ENCODE peak calls at places on chromosomes 11 and 22, in six cellular contexts. One of them, this sample, is unnamed.

GRCh38 chr11:5151713-5152153 is 2.8 kb downstream of the OR52A1 start:
- DNase-seq in HuH-7.5: no peak
- DNase-seq in heart right ventricle: no peak
- DNase-seq in HCEC 1CT: no peak
- DNase-seq in smooth muscle cell of the brain vasculature: no peak
- DNase-seq in activated CD4-positive, alpha-beta T cell treated with anti-CD3 and anti-CD28 coated beads, Interleukin-2, amount 50 U/mL, for 1 hour: no peak
- DNase-seq in this sample: no peak

GRCh38 chr11:111719379-111719778 is 46.8 kb downstream of the PPP2R1B start:
- DNase-seq in HuH-7.5: no peak
- DNase-seq in HCEC 1CT: peak
- DNase-seq in heart right ventricle: no peak
- DNase-seq in activated CD4-positive, alpha-beta T cell treated with anti-CD3 and anti-CD28 coated beads, Interleukin-2, amount 50 U/mL, for 1 hour: no peak
- DNase-seq in smooth muscle cell of the brain vasculature: no peak
- DNase-seq in this sample: no peak

GRCh38 chr11:89736566-89736965 is 26.5 kb downstream of the TRIM77 start:
- DNase-seq in smooth muscle cell of the brain vasculature: no peak
- DNase-seq in HuH-7.5: no peak
- DNase-seq in HCEC 1CT: no peak
- DNase-seq in heart right ventricle: no peak
- DNase-seq in activated CD4-positive, alpha-beta T cell treated with anti-CD3 and anti-CD28 coated beads, Interleukin-2, amount 50 U/mL, for 1 hour: no peak
- DNase-seq in this sample: no peak

GRCh38 chr22:45077826-45078334 is 68.1 kb upstream of the PHF21B start:
- DNase-seq in heart right ventricle: no peak
- DNase-seq in HCEC 1CT: no peak
- DNase-seq in activated CD4-positive, alpha-beta T cell treated with anti-CD3 and anti-CD28 coated beads, Interleukin-2, amount 50 U/mL, for 1 hour: no peak
- DNase-seq in smooth muscle cell of the brain vasculature: no peak
- DNase-seq in HuH-7.5: no peak
- DNase-seq in this sample: no peak

GRCh38 chr11:107496011-107496410 is 38.4 kb upstream of the CWF19L2 start:
- DNase-seq in activated CD4-positive, alpha-beta T cell treated with anti-CD3 and anti-CD28 coated beads, Interleukin-2, amount 50 U/mL, for 1 hour: no peak
- DNase-seq in HuH-7.5: no peak
- DNase-seq in smooth muscle cell of the brain vasculature: no peak
- DNase-seq in HCEC 1CT: peak
- DNase-seq in heart right ventricle: no peak
- DNase-seq in this sample: no peak

GRCh38 chr11:35507688-35508087 is 17.7 kb downstream of the PAMR1 start:
- DNase-seq in heart right ventricle: no peak
- DNase-seq in activated CD4-positive, alpha-beta T cell treated with anti-CD3 and anti-CD28 coated beads, Interleukin-2, amount 50 U/mL, for 1 hour: no peak
- DNase-seq in smooth muscle cell of the brain vasculature: no peak
- DNase-seq in HuH-7.5: no peak
- DNase-seq in HCEC 1CT: no peak
- DNase-seq in this sample: no peak

GRCh38 chr11:13038366-13038765 is 29.2 kb downstream of the RASSF10 start:
- DNase-seq in HuH-7.5: no peak
- DNase-seq in HCEC 1CT: no peak
- DNase-seq in smooth muscle cell of the brain vasculature: no peak
- DNase-seq in heart right ventricle: no peak
- DNase-seq in activated CD4-positive, alpha-beta T cell treated with anti-CD3 and anti-CD28 coated beads, Interleukin-2, amount 50 U/mL, for 1 hour: no peak
- DNase-seq in this sample: no peak

GRCh38 chr11:72493426-72494108 is 59.2 kb upstream of the CLPB start:
- DNase-seq in HCEC 1CT: no peak
- DNase-seq in smooth muscle cell of the brain vasculature: no peak
- DNase-seq in activated CD4-positive, alpha-beta T cell treated with anti-CD3 and anti-CD28 coated beads, Interleukin-2, amount 50 U/mL, for 1 hour: no peak
- DNase-seq in HuH-7.5: no peak
- DNase-seq in heart right ventricle: no peak
- DNase-seq in this sample: no peak

GRCh38 chr11:27081056-27081455 is 40.4 kb downstream of the BBOX1 start:
- DNase-seq in HCEC 1CT: peak
- DNase-seq in activated CD4-positive, alpha-beta T cell treated with anti-CD3 and anti-CD28 coated beads, Interleukin-2, amount 50 U/mL, for 1 hour: no peak
- DNase-seq in HuH-7.5: no peak
- DNase-seq in smooth muscle cell of the brain vasculature: no peak
- DNase-seq in heart right ventricle: no peak
- DNase-seq in this sample: no peak